ENCODE peak calls at places on chromosomes 4 and X, in four cellular contexts. G is neural crest cell, E is GM19239, F is NCI-H524. O is an unnamed sample.

GRCh38 chrX:100680756-100681155 is 36.8 kb downstream of the SRPX2 start:
- DNase-seq in G (no peak), E (no peak), F (no peak), O (no peak)

GRCh38 chr4:61638600-61638999 is 438.5 kb downstream of the ADGRL3 start:
- DNase-seq in G (no peak), E (no peak), F (no peak), O (no peak)

GRCh38 chr4:16869594-16870245 is 28.7 kb downstream of the LDB2 start:
- DNase-seq in G (no peak), E (no peak), F (no peak), O (no peak)

GRCh38 chr4:113996599-113997177 is 17.2 kb upstream of the ARSJ start:
- DNase-seq in G (no peak), E (no peak), F (no peak), O (no peak)

GRCh38 chr4:163693211-163693610 is 198.7 kb downstream of the TMA16 start:
- DNase-seq in G (no peak), E (no peak), F (no peak), O (no peak)

GRCh38 chrX:49053223-49054072 is 5.4 kb upstream of the CCDC120 start:
- DNase-seq in G (peak), E (peak), F (peak), O (peak)

GRCh38 chrX:97284531-97284930 is 400.8 kb downstream of the RPA4 start:
- DNase-seq in G (no peak), E (no peak), F (no peak), O (no peak)

GRCh38 chrX:129714581-129714980 is 24.2 kb upstream of the XPNPEP2 start:
- DNase-seq in G (no peak), E (no peak), F (no peak), O (no peak)

GRCh38 chr4:114040319-114041116 is 61.1 kb upstream of the ARSJ start:
- DNase-seq in G (no peak), E (peak), F (no peak), O (no peak)

GRCh38 chr4:54651050-54651449 is 6.7 kb upstream of the KIT start:
- DNase-seq in G (no peak), E (no peak), F (no peak), O (no peak)

GRCh38 chr4:177283167-177283566 is 26.5 kb upstream of the NEIL3 start:
- DNase-seq in G (no peak), E (no peak), F (no peak), O (no peak)

GRCh38 chr4:88005086-88005485 is 2.3 kb upstream of the PKD2 start:
- DNase-seq in G (no peak), E (no peak), F (no peak), O (no peak)

GRCh38 chr4:183499389-183499788 is 5.5 kb upstream of the ING2 start:
- DNase-seq in G (no peak), E (no peak), F (no peak), O (no peak)